ENCODE peak calls at places on chromosomes 12 and 14, in seven cellular contexts. O, W, V, C, H, R and Y are unnamed samples. For H3K9me3 and H3K27me3, the result is how much of the 10 kb centered on the place peaks cover.

GRCh38 chr14:100709252-100709955 is 17.3 kb upstream of the DLK1 start:
- DNase-seq in R (no peak), V (peak), C (no peak), W (peak), O (no peak), H (no peak), Y (no peak)

GRCh38 chr14:39456702-39457250 is 24.5 kb upstream of the FBXO33 start:
- DNase-seq in R (no peak), C (no peak), H (no peak), O (no peak), W (no peak), V (peak), Y (no peak)

GRCh38 chr12:53418221-53418620 is 5.4 kb upstream of the AMHR2 start:
- DNase-seq in H (no peak), V (no peak), R (no peak), W (no peak), C (no peak), O (no peak), Y (no peak)

GRCh38 chr14:36942522-36943245 is 229.7 kb downstream of the SLC25A21 start:
- DNase-seq in W (peak), V (peak), H (no peak), R (no peak), O (no peak), C (no peak), Y (no peak)

GRCh38 chr12:10331642-10332239 is 24.1 kb downstream of the KLRD1 start:
- DNase-seq in C (no peak), O (no peak), R (no peak), W (peak), V (peak), H (no peak), Y (no peak)

GRCh38 chr14:102464846-102465341 is 44.7 kb downstream of the ANKRD9 start:
- DNase-seq in O (no peak), W (no peak), V (no peak), H (no peak), C (no peak), R (no peak), Y (no peak)

GRCh38 chr12:31588976-31589375 is 2.0 kb downstream of the DENND5B start:
- DNase-seq in R (no peak), C (no peak), O (no peak), V (peak), H (no peak), W (no peak), Y (no peak)

GRCh38 chr14:32352631-32353030 is 23.5 kb downstream of the AKAP6 start:
- DNase-seq in O (no peak), R (no peak), C (no peak), H (no peak), W (no peak), V (no peak), Y (no peak)

GRCh38 chr14:103899316-103899715 is 28.9 kb upstream of the TDRD9 start:
- DNase-seq in W (no peak), R (no peak), H (no peak), C (peak), O (no peak), V (no peak), Y (no peak)

GRCh38 chr14:42554091-42554490 is 947.4 kb downstream of the LRFN5 start:
- DNase-seq in H (no peak), O (no peak), V (no peak), W (no peak), R (no peak), C (no peak), Y (no peak)

GRCh38 chr14:42550282-42550681 is 943.6 kb downstream of the LRFN5 start:
- DNase-seq in R (no peak), O (no peak), H (no peak), V (no peak), W (no peak), C (no peak), Y (no peak)

DNA sequence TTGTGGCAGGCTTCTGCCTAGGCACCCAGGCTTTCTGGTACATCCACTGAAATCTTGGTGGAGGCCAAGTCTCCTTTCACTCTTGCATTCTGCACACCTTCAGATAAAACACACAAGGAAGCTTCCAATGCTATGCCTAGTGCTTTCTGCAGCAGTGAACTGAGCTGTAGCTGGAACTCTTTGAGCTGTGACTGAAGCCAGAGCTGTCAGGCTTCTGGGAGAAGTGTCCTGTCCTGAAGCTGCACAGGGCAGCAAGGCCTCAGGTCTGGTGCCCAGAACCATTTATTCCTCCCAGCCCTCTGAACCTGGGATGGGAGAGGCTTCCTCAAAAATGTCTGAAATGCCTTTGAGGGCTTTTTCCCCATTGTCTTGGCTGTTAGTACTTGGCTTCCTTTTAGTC is 941.7 kb downstream of the LRFN5 start:
- DNase-seq in O (no peak), H (no peak), R (no peak), V (no peak), W (no peak), C (no peak), Y (no peak)
- H3K9me3 ChIP-seq in O (under half), H (under half), R (under half), V (under half), W (under half), C (under half), Y (under half)

DNA sequence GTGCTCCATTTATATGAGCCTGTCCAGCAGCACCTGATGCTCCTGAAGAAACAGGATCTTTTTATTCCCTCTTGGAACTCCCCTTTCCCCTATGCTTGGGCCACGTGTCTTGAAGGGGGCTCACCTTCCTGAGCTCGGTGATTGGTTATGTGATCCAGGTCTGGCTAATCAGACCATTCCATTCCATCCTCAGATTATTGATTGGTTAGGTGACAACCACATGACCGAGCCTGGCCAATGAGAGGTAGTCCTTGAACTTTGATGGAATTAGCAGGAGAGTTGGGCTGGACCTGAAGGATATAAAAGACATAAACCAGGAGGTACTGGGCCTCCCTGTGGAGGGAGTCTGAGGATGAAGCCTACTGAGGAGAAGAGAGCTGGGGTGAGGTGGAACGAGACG is 216.6 kb upstream of the LHX5 start:
- DNase-seq in R (no peak), O (no peak), W (no peak), V (no peak), H (no peak), C (no peak), Y (no peak)
- H3K27me3 ChIP-seq in R (under half), O (under half), W (under half), V (under half), H (under half), C (under half), Y (under half)

GRCh38 chr12:34311337-34311736 is 289.0 kb downstream of the ALG10 start:
- DNase-seq in R (no peak), W (no peak), C (no peak), V (no peak), O (no peak), H (no peak), Y (no peak)
- H3K9me3 ChIP-seq in R (under half), W (half or more), C (under half), V (under half), O (under half), H (under half), Y (under half)

GRCh38 chr12:118982308-118982707 is 967 bp downstream of the SRRM4 start:
- DNase-seq in V (no peak), O (no peak), R (no peak), W (no peak), H (no peak), C (no peak), Y (no peak)
- H3K27me3 ChIP-seq in V (under half), O (under half), R (under half), W (under half), H (under half), C (under half), Y (under half)